ENCODE peak calls at places on chromosomes 3 and 15, in five cellular contexts. F is HepG2, C is H1, P is K562, X is GM12878. S is an unnamed sample.

GRCh38 chr3:148723591-148723990 is 25.9 kb downstream of the AGTR1 start:
- DNase-seq in F (peak; percentile 12), C (no peak), P (no peak), X (no peak), S (no peak)

GRCh38 chr3:71247948-71248315 is 335.6 kb downstream of the FOXP1 start:
- DNase-seq in F (no peak), C (no peak), P (no peak), X (no peak), S (no peak)

GRCh38 chr3:119977353-119977752 is 116.9 kb downstream of the GSK3B start:
- DNase-seq in F (no peak), C (no peak), P (no peak), X (no peak), S (no peak)

GRCh38 chr15:60079210-60079609 is 75.1 kb downstream of the FOXB1 start:
- DNase-seq in F (no peak), C (no peak), P (no peak), X (no peak), S (no peak)

GRCh38 chr3:70856414-70857162 is 544.1 kb upstream of the MDFIC2 start:
- DNase-seq in F (no peak), C (no peak), P (no peak), X (no peak), S (no peak)

GRCh38 chr15:26738996-26739395 is 33.9 kb downstream of the GABRB3 start:
- DNase-seq in F (no peak), C (no peak), P (no peak), X (no peak), S (no peak)

GRCh38 chr15:38335106-38335505 is 82.5 kb downstream of the SPRED1 start:
- DNase-seq in F (no peak), C (no peak), P (no peak), X (no peak), S (no peak)

GRCh38 chr3:96843505-96844203 is 29.3 kb downstream of the EPHA6 start:
- DNase-seq in F (no peak), C (no peak), P (no peak), X (no peak), S (no peak)

GRCh38 chr3:28347374-28348285 is 891 bp upstream of the ZCWPW2 start:
- DNase-seq in F (no peak), C (no peak), P (peak; percentile 9), X (no peak), S (no peak)

GRCh38 chr3:40528426-40528825 is 3.7 kb downstream of the ZNF621 start:
- DNase-seq in F (no peak), C (no peak), P (no peak), X (no peak), S (no peak)

GRCh38 chr3:152383136-152383606 is 114.4 kb downstream of the MBNL1 start:
- DNase-seq in F (no peak), C (no peak), P (no peak), X (no peak), S (no peak)

GRCh38 chr3:152379415-152380042 is 110.8 kb downstream of the MBNL1 start:
- DNase-seq in F (no peak), C (no peak), P (no peak), X (no peak), S (no peak)

GRCh38 chr3:152380048-152380447 is 111.3 kb downstream of the MBNL1 start:
- DNase-seq in F (no peak), C (no peak), P (no peak), X (no peak), S (no peak)

GRCh38 chr3:152382312-152383135 is 113.8 kb downstream of the MBNL1 start:
- DNase-seq in F (no peak), C (no peak), P (no peak), X (no peak), S (no peak)

GRCh38 chr3:152381881-152382295 is 113.2 kb downstream of the MBNL1 start:
- DNase-seq in F (peak; percentile 30), C (no peak), P (no peak), X (no peak), S (no peak)
- H3K4me2 ChIP-seq in F (peak overlapping the region; percentile 32), C (no peak overlapping the region), P (no peak overlapping the region), X (peak overlapping the region; percentile 76), S (no peak overlapping the region)

DNA sequence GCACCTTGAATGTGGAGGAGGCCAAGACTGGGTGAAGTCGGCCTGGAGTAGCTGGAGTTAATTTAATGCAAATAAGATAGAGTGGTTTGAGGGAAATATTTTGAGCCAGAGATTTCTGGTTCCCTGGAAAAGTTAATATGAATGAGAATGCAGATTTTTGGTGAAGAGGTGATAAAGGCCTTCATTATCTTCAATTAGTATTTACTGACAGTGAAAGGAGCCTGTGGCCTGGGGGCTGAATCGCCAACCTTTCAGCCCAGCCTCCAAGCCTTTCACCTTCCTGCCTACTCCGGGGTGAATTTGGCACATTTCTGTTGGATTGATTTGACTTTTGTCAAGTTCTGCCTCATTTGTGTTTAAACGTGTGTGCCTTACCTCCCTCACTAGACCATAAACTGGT is 147.8 kb downstream of the SOX2 start:
- DNase-seq in F (no peak), C (peak; percentile 54), P (no peak), X (no peak), S (no peak)
- TF ChIP-seq SRF in F (no peak), C (no peak), P (no peak), X (no peak), S (no peak)

DNA sequence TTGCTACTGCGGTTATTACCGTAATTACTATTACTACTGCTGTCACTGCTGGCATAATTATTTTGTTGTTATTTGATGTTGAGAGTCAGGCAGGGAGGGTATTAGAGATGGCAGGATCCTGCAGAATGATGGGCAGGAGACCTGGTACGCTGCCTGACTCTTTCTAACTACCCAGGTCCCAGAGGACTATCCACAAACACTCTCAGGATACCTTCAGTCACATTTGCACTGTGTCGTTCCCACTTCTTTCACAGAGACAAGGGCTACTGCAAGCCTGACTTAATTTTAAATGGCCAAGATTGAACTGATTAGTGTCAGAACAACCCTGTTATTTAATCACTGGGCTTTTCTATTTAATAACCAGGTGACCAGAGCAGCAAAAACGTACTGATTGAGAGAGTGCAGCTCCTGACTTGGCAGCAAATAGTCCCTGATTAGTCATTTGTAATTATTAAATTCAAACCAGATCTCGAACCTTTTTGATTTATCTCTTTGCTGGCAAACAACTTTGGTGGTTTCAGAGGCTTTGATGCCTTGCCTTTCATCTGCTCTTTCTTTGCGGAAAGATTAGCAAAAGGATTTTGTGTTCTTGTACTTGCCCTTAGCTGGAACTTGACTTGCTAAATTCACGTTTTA is 88.8 kb upstream of the ARHGEF3 start:
- DNase-seq in F (no peak), C (no peak), P (no peak), X (no peak), S (no peak)
- H3K4me2 ChIP-seq in F (no peak overlapping the region), C (no peak overlapping the region), P (no peak overlapping the region), X (no peak overlapping the region), S (no peak overlapping the region)

GRCh38 chr3:52742418-52743041 is 28.2 kb downstream of the NEK4 start:
- DNase-seq in F (peak; percentile 44), C (no peak), P (peak; percentile 24), X (peak; percentile 15), S (peak; percentile 33)
- TF ChIP-seq SRF in F (no peak), C (no peak), P (no peak), X (no peak), S (no peak)

GRCh38 chr15:101051291-101052030 is 132.3 kb downstream of the LRRK1 start:
- DNase-seq in F (no peak), C (no peak), P (no peak), X (no peak), S (no peak)
- H3K4me2 ChIP-seq in F (no peak overlapping the region), C (no peak overlapping the region), P (no peak overlapping the region), X (no peak overlapping the region), S (no peak overlapping the region)

GRCh38 chr3:69013256-69014021 is at the start of gene EOGT:
- DNase-seq in F (peak; percentile 75), C (peak; percentile 49), P (peak; percentile 78), X (peak; percentile 15), S (peak; percentile 61)
- TF ChIP-seq SRF in F (no peak), C (no peak), P (no peak), X (no peak), S (no peak)

GRCh38 chr3:18507333-18507732 is 82.2 kb upstream of the SATB1 start:
- DNase-seq in F (no peak), C (no peak), P (no peak), X (no peak), S (no peak)

GRCh38 chr3:18505056-18505455 is 79.9 kb upstream of the SATB1 start:
- DNase-seq in F (no peak), C (no peak), P (no peak), X (no peak), S (no peak)

GRCh38 chr3:18512007-18512406 is 86.9 kb upstream of the SATB1 start:
- DNase-seq in F (no peak), C (no peak), P (no peak), X (no peak), S (no peak)

GRCh38 chr3:18513091-18513490 is 88.0 kb upstream of the SATB1 start:
- DNase-seq in F (no peak), C (no peak), P (no peak), X (no peak), S (no peak)

DNA sequence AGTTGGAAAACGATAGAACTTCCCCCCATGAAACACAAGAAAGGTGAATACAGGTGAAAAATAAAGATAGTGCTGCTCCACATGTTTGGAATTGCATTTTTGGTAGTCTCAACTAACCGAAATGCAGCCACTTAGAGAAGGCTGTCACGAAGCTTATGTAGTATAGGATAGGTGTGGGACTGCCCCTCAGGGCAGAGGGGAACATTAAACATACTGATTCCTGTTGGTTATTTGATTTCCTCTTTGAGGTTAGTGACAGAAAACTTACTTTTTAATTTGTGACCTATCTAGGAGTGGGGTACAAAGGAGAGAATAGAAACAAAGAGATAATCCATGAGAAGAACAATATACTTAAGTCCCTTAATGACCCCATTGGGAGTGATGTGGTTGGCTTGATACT is 85.8 kb upstream of the SATB1 start:
- DNase-seq in F (no peak), C (no peak), P (no peak), X (no peak), S (no peak)
- H3K4me2 ChIP-seq in F (no peak overlapping the region), C (no peak overlapping the region), P (no peak overlapping the region), X (no peak overlapping the region), S (no peak overlapping the region)